ENCODE peak calls at places on chromosomes 3 and 15, in eight cellular contexts. S is D341Med, M is GM13977, D is fibroblast of pulmonary artery, R is sigmoid colon, E is GDM1, U is ACHN, O is NCI-H69. P is an unnamed sample.

GRCh38 chr3:11570789-11571495 is 72.8 kb downstream of the VGLL4 start:
- DNase-seq in D (peak; percentile 48), R (no peak), S (no peak), E (no peak), M (no peak), O (no peak), U (no peak), P (no peak)

GRCh38 chr15:81161215-81161673 is 27.2 kb downstream of the CFAP161 start:
- DNase-seq in E (no peak), R (no peak), D (no peak), U (no peak), S (no peak), O (no peak), M (no peak), P (no peak)

GRCh38 chr15:91890614-91891013 is 37.1 kb downstream of the SLCO3A1 start:
- DNase-seq in U (peak; percentile 45), R (no peak), E (no peak), M (no peak), D (peak; percentile 29), S (no peak), O (no peak), P (no peak)

GRCh38 chr3:57544181-57545125 is at the start of gene DNAH12:
- DNase-seq in E (no peak), O (peak; percentile 94), S (peak; percentile 46), D (peak; percentile 45), M (no peak), R (no peak), U (peak; percentile 48), P (no peak)

GRCh38 chr3:155658006-155658405 is 86.9 kb downstream of the PLCH1 start:
- DNase-seq in O (no peak), R (no peak), M (no peak), S (no peak), E (no peak), D (no peak), U (no peak), P (no peak)

GRCh38 chr15:60373745-60374144 is 24.0 kb downstream of the ANXA2 start:
- DNase-seq in R (no peak), U (no peak), S (no peak), E (no peak), M (no peak), O (peak; percentile 70), D (no peak), P (no peak)

GRCh38 chr3:121735047-121735696 is 14.4 kb downstream of the GOLGB1 start:
- DNase-seq in R (no peak), S (no peak), O (no peak), E (no peak), M (peak; percentile 23), D (peak; percentile 12), U (no peak), P (no peak)

GRCh38 chr3:185823280-185824044 is 1.4 kb downstream of the IGF2BP2 start:
- DNase-seq in O (peak; percentile 36), D (peak; percentile 47), R (peak; percentile 69), S (peak; percentile 76), M (peak; percentile 66), U (peak; percentile 40), E (peak; percentile 8), P (peak; percentile 83)

GRCh38 chr15:41746802-41747201 is 27.5 kb upstream of the MAPKBP1 start:
- DNase-seq in M (no peak), D (peak; percentile 14), O (no peak), E (no peak), S (no peak), R (no peak), U (no peak), P (no peak)

GRCh38 chr15:76994001-76994400 is 925 bp upstream of the PSTPIP1 start:
- DNase-seq in E (no peak), S (no peak), D (no peak), R (peak; percentile 67), U (peak; percentile 1), O (no peak), M (no peak), P (peak; percentile 92)

GRCh38 chr3:170038434-170039110 is 777 bp downstream of the GPR160 start:
- DNase-seq in M (peak; percentile 41), O (peak; percentile 78), D (no peak), R (no peak), U (no peak), S (peak; percentile 58), E (no peak), P (peak; percentile 76)

GRCh38 chr3:153658151-153658550 is 463.0 kb upstream of the ARHGEF26 start:
- DNase-seq in M (no peak), O (no peak), R (no peak), E (no peak), U (no peak), S (no peak), D (peak; percentile 42), P (no peak)

GRCh38 chr3:188772886-188773285 is 398.9 kb upstream of the TPRG1 start:
- DNase-seq in U (peak; percentile 17), D (peak; percentile 89), M (no peak), O (no peak), E (no peak), S (no peak), R (no peak), P (no peak)

GRCh38 chr15:65529754-65530317 is 427 bp upstream of the HACD3 start:
- DNase-seq in S (no peak), D (no peak), O (no peak), M (no peak), E (no peak), U (no peak), R (no peak), P (no peak)

P was measured in Right ventricle myocardium inferior.